ENCODE peak calls at places on chromosome X, in eight cellular contexts. C is left ventricle myocardium inferior; M is astrocyte of the spinal cord; G is RWPE2; I is AG09309; B is naive thymus-derived CD4-positive, alpha-beta T cell; S is uterus; D is kidney. A is an unnamed sample.

GRCh38 chrX:44908198-44908597 is 35.2 kb downstream of the KDM6A start:
- DNase-seq in C (no peak), M (no peak), G (no peak), I (peak), B (no peak), S (no peak), D (no peak), A (no peak)

GRCh38 chrX:121456315-121456714 is 408.9 kb downstream of the GLUD2 start:
- DNase-seq in C (no peak), M (no peak), G (no peak), I (no peak), B (no peak), S (no peak), D (no peak), A (no peak)

GRCh38 chrX:17564689-17565409 is 172.4 kb upstream of the SCML1 start:
- DNase-seq in C (no peak), M (no peak), G (no peak), I (peak), B (no peak), S (no peak), D (no peak), A (peak)

GRCh38 chrX:71540801-71541545 is 8.1 kb downstream of the OGT start:
- DNase-seq in C (no peak), M (no peak), G (no peak), I (no peak), B (no peak), S (no peak), D (no peak), A (no peak)

GRCh38 chrX:124098089-124098488 is 136.6 kb downstream of the STAG2 start:
- DNase-seq in C (no peak), M (peak), G (no peak), I (peak), B (peak), S (no peak), D (no peak), A (no peak)

GRCh38 chrX:49282647-49283011 is 13.0 kb downstream of the PPP1R3F start:
- DNase-seq in C (no peak), M (peak), G (no peak), I (no peak), B (no peak), S (peak), D (no peak), A (no peak)

GRCh38 chrX:38313190-38313589 is 14.1 kb downstream of the RPGR start:
- DNase-seq in C (no peak), M (peak), G (no peak), I (no peak), B (no peak), S (no peak), D (no peak), A (no peak)

GRCh38 chrX:110135618-110136017 is 132.7 kb downstream of the TMEM164 start:
- DNase-seq in C (no peak), M (no peak), G (no peak), I (no peak), B (no peak), S (no peak), D (no peak), A (no peak)

GRCh38 chrX:136251042-136251991 is at the start of gene MAP7D3:
- DNase-seq in C (peak), M (peak), G (peak), I (no peak), B (peak), S (peak), D (peak), A (peak)

DNA sequence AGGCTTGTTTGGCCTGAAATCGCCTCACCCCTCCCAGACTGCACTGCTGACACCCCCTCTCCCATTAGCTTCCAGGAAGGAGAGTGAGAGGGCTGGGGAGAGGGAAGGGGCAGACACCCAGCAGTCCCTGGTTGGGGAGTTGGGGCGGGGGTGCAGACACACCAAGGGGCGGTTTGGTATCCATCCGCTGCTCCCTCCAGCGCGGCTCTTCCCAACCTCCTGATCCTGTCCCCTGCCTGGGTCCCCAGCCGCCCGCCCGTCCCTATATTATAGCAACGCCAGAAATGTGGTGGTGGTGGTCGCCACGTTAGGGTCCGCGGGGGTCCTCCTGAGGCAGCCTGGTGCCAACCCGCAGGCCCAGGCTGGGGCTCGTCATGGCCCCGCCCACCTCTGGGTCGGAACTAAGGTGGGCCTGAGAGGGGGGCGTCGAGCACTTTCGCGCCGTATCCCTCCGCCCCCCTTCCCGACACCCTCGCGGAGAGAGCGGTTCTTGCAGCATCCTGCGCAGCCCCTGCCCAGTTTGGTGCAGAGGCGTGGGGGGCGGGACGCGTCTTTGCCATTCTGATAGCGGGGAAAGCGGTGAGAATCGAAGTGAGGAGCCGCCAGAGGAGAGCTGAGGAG is 25.1 kb downstream of the GPRASP3 start:
- DNase-seq in C (no peak), M (peak), G (no peak), I (no peak), B (peak), S (peak), D (peak), A (no peak)
- H3K4me3 ChIP-seq in C (peak), M (peak), G (peak), I (peak), B (peak), S (peak), D (no peak), A (peak)

GRCh38 chrX:79078114-79078513 is 66.4 kb upstream of the GPR174 start:
- DNase-seq in C (no peak), M (no peak), G (no peak), I (no peak), B (no peak), S (no peak), D (no peak), A (no peak)
- H3K4me3 ChIP-seq in C (no peak), M (no peak), G (no peak), I (no peak), B (no peak), S (no peak), D (no peak), A (no peak)

GRCh38 chrX:74262472-74263209 is 41.3 kb upstream of the ZCCHC13 start:
- DNase-seq in C (no peak), M (no peak), G (no peak), I (no peak), B (no peak), S (no peak), D (no peak), A (no peak)
- H3K4me3 ChIP-seq in C (no peak), M (no peak), G (no peak), I (no peak), B (no peak), S (no peak), D (no peak), A (no peak)

DNA sequence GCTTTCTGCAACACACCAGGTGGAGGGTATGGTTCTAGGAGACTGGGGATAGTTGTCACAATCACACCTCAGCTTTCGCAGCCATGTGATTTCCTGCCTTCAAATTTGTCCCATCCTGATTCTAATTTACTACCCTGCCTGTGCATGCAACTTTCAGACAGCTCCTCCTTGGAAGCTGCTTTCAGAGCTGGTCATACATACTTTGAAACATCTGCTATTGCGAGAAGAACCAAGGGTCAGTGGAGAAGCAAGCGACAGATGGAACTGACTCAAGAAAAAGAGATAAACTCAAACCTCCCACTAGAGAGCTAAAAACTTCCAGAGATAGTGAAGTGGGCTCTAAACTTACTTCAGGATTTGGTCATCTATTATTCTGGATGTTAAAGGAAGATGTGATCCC is 381.7 kb upstream of the FGF13 start:
- DNase-seq in C (no peak), M (no peak), G (no peak), I (no peak), B (no peak), S (no peak), D (no peak), A (no peak)
- H3K4me3 ChIP-seq in C (no peak), M (no peak), G (no peak), I (no peak), B (no peak), S (no peak), D (no peak), A (no peak)

GRCh38 chrX:69149466-69150293 is 15.6 kb downstream of the PJA1 start:
- DNase-seq in C (no peak), M (no peak), G (no peak), I (no peak), B (no peak), S (no peak), D (no peak), A (no peak)
- H3K4me3 ChIP-seq in C (no peak), M (no peak), G (no peak), I (no peak), B (no peak), S (no peak), D (no peak), A (no peak)

GRCh38 chrX:129653985-129654651 is 638 bp downstream of the APLN start:
- DNase-seq in C (peak), M (no peak), G (no peak), I (no peak), B (no peak), S (peak), D (peak), A (no peak)
- H3K4me3 ChIP-seq in C (peak), M (peak), G (peak), I (peak), B (no peak), S (peak), D (peak), A (peak)

GRCh38 chrX:153474718-153475117 is 4.3 kb upstream of the HAUS7 start:
- DNase-seq in C (peak), M (peak), G (no peak), I (no peak), B (peak), S (peak), D (peak), A (peak)
- H3K4me3 ChIP-seq in C (peak), M (no peak), G (no peak), I (no peak), B (no peak), S (no peak), D (no peak), A (peak)

GRCh38 chrX:150362599-150363481 is at the start of gene MAMLD1:
- DNase-seq in C (peak), M (peak), G (no peak), I (peak), B (peak), S (peak), D (peak), A (peak)
- H3K4me3 ChIP-seq in C (peak), M (peak), G (peak), I (peak), B (peak), S (peak), D (peak), A (peak)

DNA sequence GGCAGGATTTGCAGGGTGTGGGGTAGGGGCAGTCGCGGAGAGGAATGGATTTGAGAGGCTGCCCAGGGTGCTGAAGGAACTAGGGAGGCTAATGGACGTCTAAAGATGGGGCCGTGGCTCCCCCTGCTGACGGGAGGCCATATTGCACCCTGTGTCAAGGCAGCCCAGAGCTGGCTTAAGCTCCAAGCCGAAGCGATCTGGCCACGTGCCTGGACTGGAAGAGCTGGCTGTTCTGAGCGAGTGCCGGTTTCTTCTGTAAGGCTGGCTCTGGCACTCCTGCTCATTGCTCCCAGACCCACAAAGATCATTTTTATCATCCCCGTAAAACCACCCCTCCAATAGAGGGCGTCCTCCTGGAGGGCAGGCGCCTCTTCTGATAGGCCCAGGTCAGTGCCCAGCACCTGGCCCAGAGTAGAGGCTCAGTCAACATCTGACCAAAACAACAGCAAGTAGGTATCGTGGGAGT is 5.6 kb downstream of the PNCK start:
- DNase-seq in C (peak), M (peak), G (no peak), I (peak), B (peak), S (peak), D (peak), A (peak)
- H3K4me3 ChIP-seq in C (no peak), M (no peak), G (no peak), I (peak), B (no peak), S (no peak), D (no peak), A (no peak)

A was measured in tibial artery.